ENCODE peak calls at places on chromosomes 2 and 18, in eight cellular contexts. W is skeletal muscle cell; X is COR-L47; H is K562; K is hypothalamus; S is AG09309; P is germinal center; M is activated naive CD8-positive, alpha-beta T cell treated with anti-CD3 and anti-CD28 coated beads, Interleukin-2, amount 50 U/mL, for 24 hours. Z is an unnamed sample.

GRCh38 chr2:118721817-118722551 is 125.5 kb downstream of the EN1 start:
- DNase-seq in W (no peak), X (no peak), H (peak; percentile 45), K (no peak), S (no peak), P (no peak), M (no peak), Z (no peak)

GRCh38 chr2:101341421-101341820 is 32.9 kb upstream of the RNF149 start:
- DNase-seq in W (no peak), X (no peak), H (peak; percentile 25), K (no peak), S (no peak), P (no peak), M (peak; percentile 54), Z (no peak)

GRCh38 chr2:96839875-96840850 is 3.7 kb downstream of the ANKRD23 start:
- DNase-seq in W (no peak), X (no peak), H (no peak), K (no peak), S (no peak), P (no peak), M (no peak), Z (no peak)

GRCh38 chr18:55546873-55547704 is 40.9 kb downstream of the TCF4 start:
- DNase-seq in W (peak; percentile 63), X (no peak), H (no peak), K (no peak), S (peak; percentile 21), P (no peak), M (no peak), Z (no peak)

GRCh38 chr2:19685713-19686112 is 216.1 kb downstream of the TTC32 start:
- DNase-seq in W (no peak), X (no peak), H (no peak), K (no peak), S (no peak), P (no peak), M (no peak), Z (no peak)

GRCh38 chr18:23229472-23229871 is 94.2 kb downstream of the CABLES1 start:
- DNase-seq in W (no peak), X (no peak), H (no peak), K (no peak), S (peak; percentile 48), P (no peak), M (no peak), Z (no peak)

GRCh38 chr18:46408334-46408987 is 248.6 kb downstream of the LOXHD1 start:
- DNase-seq in W (no peak), X (no peak), H (peak; percentile 49), K (no peak), S (no peak), P (no peak), M (no peak), Z (peak; percentile 34)

GRCh38 chr2:129091620-129092019 is 773.0 kb upstream of the HS6ST1 start:
- DNase-seq in W (no peak), X (no peak), H (no peak), K (no peak), S (no peak), P (no peak), M (no peak), Z (no peak)

GRCh38 chr2:28394331-28394877 is 1.7 kb downstream of the FOSL2 start:
- DNase-seq in W (no peak), X (peak; percentile 25), H (no peak), K (no peak), S (no peak), P (no peak), M (no peak), Z (no peak)

GRCh38 chr2:64751286-64752260 is 97.9 kb upstream of the SERTAD2 start:
- DNase-seq in W (no peak), X (peak; percentile 56), H (peak; percentile 43), K (no peak), S (no peak), P (peak; percentile 13), M (no peak), Z (peak; percentile 95)

GRCh38 chr2:236380051-236380612 is 115.9 kb upstream of the ASB18 start:
- DNase-seq in W (no peak), X (no peak), H (no peak), K (no peak), S (no peak), P (no peak), M (no peak), Z (no peak)

GRCh38 chr2:205047273-205047839 is 502.1 kb downstream of the PARD3B start:
- DNase-seq in W (no peak), X (peak; percentile 44), H (no peak), K (no peak), S (no peak), P (no peak), M (no peak), Z (no peak)

GRCh38 chr2:68689553-68690537 is 44.8 kb upstream of the ARHGAP25 start:
- DNase-seq in W (no peak), X (no peak), H (no peak), K (no peak), S (no peak), P (peak; percentile 63), M (peak; percentile 25), Z (no peak)

GRCh38 chr2:185802926-185803325 is 64.3 kb downstream of the FSIP2 start:
- DNase-seq in W (no peak), X (no peak), H (no peak), K (no peak), S (no peak), P (no peak), M (no peak), Z (no peak)

GRCh38 chr18:13502585-13502984 is 223.8 kb downstream of the FAM210A start:
- DNase-seq in W (no peak), X (no peak), H (no peak), K (no peak), S (no peak), P (no peak), M (no peak), Z (no peak)

GRCh38 chr2:73614997-73615396 is 27.2 kb downstream of the NAT8 start:
- DNase-seq in W (no peak), X (no peak), H (no peak), K (no peak), S (no peak), P (no peak), M (no peak), Z (no peak)

GRCh38 chr2:208097801-208098200 is 26.5 kb downstream of the CRYGD start:
- DNase-seq in W (no peak), X (no peak), H (no peak), K (no peak), S (peak; percentile 11), P (no peak), M (no peak), Z (no peak)

GRCh38 chr2:205148756-205149155 is 533.5 kb upstream of the NRP2 start:
- DNase-seq in W (peak; percentile 40), X (peak; percentile 44), H (no peak), K (no peak), S (no peak), P (no peak), M (no peak), Z (no peak)

GRCh38 chr18:62523631-62524442 is 1.0 kb downstream of the ZCCHC2 start:
- DNase-seq in W (peak; percentile 31), X (peak; percentile 57), H (peak; percentile 25), K (peak; percentile 27), S (no peak), P (peak; percentile 37), M (peak; percentile 57), Z (peak; percentile 39)

GRCh38 chr2:47313141-47313691 is 89.7 kb upstream of the MSH2 start:
- DNase-seq in W (no peak), X (no peak), H (peak; percentile 50), K (no peak), S (no peak), P (no peak), M (no peak), Z (no peak)

GRCh38 chr2:217964658-217965161 is 38.1 kb downstream of the TNS1 start:
- DNase-seq in W (no peak), X (no peak), H (no peak), K (no peak), S (no peak), P (no peak), M (no peak), Z (no peak)

GRCh38 chr2:167114018-167114417 is 225.7 kb downstream of the XIRP2 start:
- DNase-seq in W (no peak), X (no peak), H (no peak), K (no peak), S (no peak), P (no peak), M (no peak), Z (no peak)

GRCh38 chr2:152743004-152743403 is 24.6 kb downstream of the ARL6IP6 start:
- DNase-seq in W (no peak), X (no peak), H (peak; percentile 24), K (no peak), S (no peak), P (peak; percentile 24), M (no peak), Z (no peak)

GRCh38 chr2:37355735-37356134 is 11.3 kb downstream of the QPCT start:
- DNase-seq in W (no peak), X (no peak), H (no peak), K (no peak), S (no peak), P (no peak), M (no peak), Z (no peak)

GRCh38 chr2:44450082-44450481 is 88.3 kb downstream of the CAMKMT start:
- DNase-seq in W (no peak), X (no peak), H (no peak), K (no peak), S (no peak), P (no peak), M (no peak), Z (no peak)

GRCh38 chr2:46229134-46230063 is 67.8 kb upstream of the EPAS1 start:
- DNase-seq in W (peak; percentile 35), X (no peak), H (no peak), K (no peak), S (no peak), P (no peak), M (peak; percentile 15), Z (no peak)

GRCh38 chr2:187640926-187641510 is 86.8 kb upstream of the TFPI start:
- DNase-seq in W (no peak), X (no peak), H (no peak), K (no peak), S (no peak), P (no peak), M (no peak), Z (no peak)

GRCh38 chr2:70946832-70947442 is 11.2 kb downstream of the ATP6V1B1 start:
- DNase-seq in W (peak; percentile 19), X (peak; percentile 48), H (peak; percentile 41), K (no peak), S (no peak), P (peak; percentile 37), M (peak; percentile 52), Z (peak; percentile 71)

GRCh38 chr2:234814366-234814765 is 137.5 kb upstream of the SH3BP4 start:
- DNase-seq in W (no peak), X (peak; percentile 22), H (no peak), K (no peak), S (no peak), P (no peak), M (no peak), Z (no peak)

GRCh38 chr18:59814872-59815271 is 84.9 kb upstream of the PMAIP1 start:
- DNase-seq in W (peak; percentile 67), X (no peak), H (no peak), K (no peak), S (peak; percentile 87), P (no peak), M (no peak), Z (no peak)

GRCh38 chr2:237815637-237816036 is 17.1 kb downstream of the RBM44 start:
- DNase-seq in W (no peak), X (no peak), H (no peak), K (no peak), S (no peak), P (no peak), M (no peak), Z (no peak)

GRCh38 chr2:120104002-120104467 is 91.2 kb downstream of the EPB41L5 start:
- DNase-seq in W (peak; percentile 96), X (no peak), H (no peak), K (no peak), S (peak; percentile 28), P (no peak), M (no peak), Z (no peak)

GRCh38 chr2:74003494-74004211 is 18.9 kb downstream of the TET3 start:
- DNase-seq in W (peak; percentile 50), X (peak; percentile 55), H (peak; percentile 79), K (no peak), S (peak; percentile 48), P (no peak), M (no peak), Z (no peak)

Z was measured in endothelial cell.